ENCODE peak calls at places on chromosome 1, in four cellular contexts. S is GM12878, R is H1, V is HepG2. W is an unnamed sample.

GRCh38 chr1:32332290-32333079 is 3.5 kb downstream of the MARCKSL1 start:
- DNase-seq in V (no peak), R (peak; percentile 71), S (no peak), W (no peak)

GRCh38 chr1:156409424-156409823 is 40.4 kb downstream of the RHBG start:
- DNase-seq in R (no peak), S (no peak), V (no peak), W (no peak)

GRCh38 chr1:8351693-8352470 is 34.0 kb downstream of the SLC45A1 start:
- DNase-seq in V (peak; percentile 45), S (no peak), R (peak; percentile 85), W (no peak)

GRCh38 chr1:21956720-21957552 is 19.8 kb upstream of the HSPG2 start:
- DNase-seq in S (no peak), V (no peak), R (no peak), W (no peak)

GRCh38 chr1:55250399-55251075 is 35.4 kb upstream of the USP24 start:
- DNase-seq in S (no peak), V (no peak), R (no peak), W (no peak)

GRCh38 chr1:51192213-51192843 is 43.7 kb upstream of the RNF11 start:
- DNase-seq in S (no peak), R (peak; percentile 76), V (peak; percentile 34), W (peak; percentile 81)

GRCh38 chr1:175207971-175208370 is 15.4 kb upstream of the KIAA0040 start:
- DNase-seq in R (no peak), V (no peak), S (no peak), W (no peak)

GRCh38 chr1:3462356-3463012 is 8.0 kb downstream of the ARHGEF16 start:
- DNase-seq in R (no peak), V (no peak), S (no peak), W (no peak)

GRCh38 chr1:80767711-80768110 is 1033.0 kb upstream of the ADGRL2 start:
- DNase-seq in R (no peak), S (no peak), V (no peak), W (no peak)

GRCh38 chr1:185151215-185151614 is 5.5 kb downstream of the TRMT1L start:
- DNase-seq in V (no peak), S (no peak), R (no peak), W (no peak)

GRCh38 chr1:58702766-58703165 is 2.9 kb upstream of the MYSM1 start:
- DNase-seq in R (no peak), V (no peak), S (no peak), W (no peak)

GRCh38 chr1:58442114-58442513 is 104.4 kb downstream of the OMA1 start:
- DNase-seq in S (no peak), R (no peak), V (no peak), W (no peak)

GRCh38 chr1:81446006-81446669 is 354.6 kb upstream of the ADGRL2 start:
- DNase-seq in V (no peak), S (no peak), R (no peak), W (no peak)

GRCh38 chr1:35539824-35540261 is 17.4 kb downstream of the KIAA0319L start:
- DNase-seq in R (no peak), V (no peak), S (peak; percentile 60), W (no peak)

GRCh38 chr1:24416666-24417391 is 1.2 kb downstream of the NIPAL3 start:
- DNase-seq in R (no peak), S (peak; percentile 34), V (peak; percentile 48), W (no peak)

GRCh38 chr1:230272557-230272956 is 153.6 kb downstream of the PGBD5 start:
- DNase-seq in V (no peak), S (no peak), R (no peak), W (no peak)

GRCh38 chr1:13960376-13960987 is 260.5 kb downstream of the PRDM2 start:
- DNase-seq in R (peak; percentile 93), V (peak; percentile 43), S (peak; percentile 17), W (peak; percentile 44)

GRCh38 chr1:163069142-163069541 is at the start of gene RGS4:
- DNase-seq in S (no peak), V (peak; percentile 21), R (peak; percentile 63), W (peak; percentile 87)

GRCh38 chr1:2259668-2260392 is 31.7 kb downstream of the SKI start:
- DNase-seq in S (no peak), V (no peak), R (no peak), W (no peak)

GRCh38 chr1:186722711-186723309 is 42.6 kb upstream of the PTGS2 start:
- DNase-seq in S (no peak), V (peak; percentile 37), R (no peak), W (peak; percentile 69)

DNA sequence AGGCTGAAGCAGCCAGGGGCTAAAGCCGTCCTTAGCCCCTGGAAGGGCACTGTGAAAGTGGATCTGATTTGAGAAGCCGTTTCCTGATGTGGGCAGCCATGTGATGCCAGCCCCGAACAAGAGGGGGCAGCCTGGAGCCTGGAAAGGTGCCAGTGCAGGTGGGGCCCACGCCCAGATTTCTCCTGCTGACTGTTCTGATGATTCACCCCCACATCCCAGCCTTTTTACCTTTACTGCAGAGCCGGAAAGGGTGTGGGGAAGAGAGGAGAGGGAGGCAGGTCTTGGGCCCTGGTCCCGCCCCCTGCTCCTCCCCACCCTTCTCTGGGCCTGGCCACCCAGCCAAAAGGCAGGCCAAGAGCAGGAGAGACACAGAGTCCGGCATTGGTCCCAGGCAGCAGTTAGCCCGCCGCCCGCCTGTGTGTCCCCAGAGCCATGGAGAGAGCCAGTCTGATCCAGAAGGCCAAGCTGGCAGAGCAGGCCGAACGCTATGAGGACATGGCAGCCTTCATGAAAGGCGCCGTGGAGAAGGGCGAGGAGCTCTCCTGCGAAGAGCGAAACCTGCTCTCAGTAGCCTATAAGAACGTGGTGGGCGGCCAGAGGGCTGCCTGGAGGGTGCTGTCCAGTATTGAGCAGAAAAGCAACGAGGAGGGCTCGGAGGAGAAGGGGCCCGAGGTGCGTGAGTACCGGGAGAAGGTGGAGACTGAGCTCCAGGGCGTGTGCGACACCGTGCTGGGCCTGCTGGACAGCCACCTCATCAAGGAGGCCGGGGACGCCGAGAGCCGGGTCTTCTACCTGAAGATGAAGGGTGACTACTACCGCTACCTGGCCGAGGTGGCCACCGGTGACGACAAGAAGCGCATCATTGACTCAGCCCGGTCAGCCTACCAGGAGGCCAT is at the start of gene SFN:
- DNase-seq in R (peak; percentile 95), V (peak; percentile 85), S (no peak), W (no peak)
- TF ChIP-seq SUZ12 in R (no peak), V (no peak), S (no peak), W (no peak)

GRCh38 chr1:216462061-216462775 is 39.0 kb upstream of the USH2A start:
- DNase-seq in S (no peak), R (no peak), V (no peak), W (no peak)
- H3K4me1 ChIP-seq in S (no peaks in the 10 kb centered on the region), R (no peaks in the 10 kb centered on the region), V (no peaks in the 10 kb centered on the region), W (no peaks in the 10 kb centered on the region)

GRCh38 chr1:94865369-94865768 is 45.2 kb downstream of the SLC44A3 start:
- DNase-seq in V (no peak), S (no peak), R (no peak), W (no peak)

GRCh38 chr1:94864821-94865220 is 44.7 kb downstream of the SLC44A3 start:
- DNase-seq in S (no peak), V (no peak), R (no peak), W (no peak)

GRCh38 chr1:94863919-94864318 is 43.8 kb downstream of the SLC44A3 start:
- DNase-seq in V (peak; percentile 56), S (no peak), R (no peak), W (no peak)

GRCh38 chr1:94863297-94863911 is 43.2 kb downstream of the SLC44A3 start:
- DNase-seq in S (no peak), V (no peak), R (no peak), W (no peak)

DNA sequence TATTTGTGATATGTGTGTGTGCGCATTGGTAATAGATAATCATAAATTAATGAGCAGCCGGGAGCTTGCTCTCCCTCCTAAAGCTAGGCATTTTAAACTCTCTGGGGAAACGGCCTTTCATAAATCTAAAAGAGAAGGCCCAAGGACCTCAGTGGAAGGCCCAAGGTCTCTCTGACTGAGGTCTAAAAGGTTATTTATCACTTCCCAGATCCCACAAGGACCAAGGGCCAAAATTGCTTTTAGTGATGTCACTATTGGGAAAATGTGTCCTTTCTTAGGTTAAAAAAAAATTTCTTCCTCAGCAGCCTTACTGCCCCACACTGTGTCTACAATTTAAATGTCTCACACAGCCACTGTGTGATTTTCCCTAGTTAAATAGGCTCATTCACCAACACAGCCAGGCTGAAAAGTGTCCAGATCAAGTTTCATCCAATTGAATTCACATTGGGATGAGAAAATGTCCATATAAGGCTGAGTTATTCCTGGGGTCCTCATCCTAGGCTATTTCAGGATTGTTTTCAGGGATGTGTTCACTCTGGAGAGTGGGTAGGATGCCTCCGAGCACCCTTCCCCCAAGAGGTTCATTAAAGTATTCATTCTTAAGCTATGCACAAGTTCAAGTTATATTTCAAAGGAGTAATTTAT is 46.1 kb downstream of the SLC44A3 start:
- DNase-seq in S (no peak), R (no peak), V (no peak), W (no peak)
- TF ChIP-seq SUZ12 in S (no peak), R (no peak), V (no peak), W (no peak)

GRCh38 chr1:63318255-63319068 is 3.9 kb upstream of the FOXD3 start:
- DNase-seq in S (no peak), R (no peak), V (no peak), W (no peak)

GRCh38 chr1:63316540-63316939 is 5.8 kb upstream of the FOXD3 start:
- DNase-seq in S (no peak), R (no peak), V (no peak), W (no peak)

GRCh38 chr1:63319069-63320023 is 3.0 kb upstream of the FOXD3 start:
- DNase-seq in V (no peak), R (peak; percentile 77), S (no peak), W (no peak)

GRCh38 chr1:63317007-63317813 is 5.2 kb upstream of the FOXD3 start:
- DNase-seq in R (peak; percentile 93), S (no peak), V (peak; percentile 41), W (peak; percentile 90)

GRCh38 chr1:63317814-63318156 is 4.6 kb upstream of the FOXD3 start:
- DNase-seq in S (no peak), V (no peak), R (no peak), W (no peak)
- H3K4me1 ChIP-seq in S (no peaks in the 10 kb centered on the region), V (peaks cover 8% of the 10 kb centered on the region), R (peaks cover 22% of the 10 kb centered on the region), W (peaks cover 14% of the 10 kb centered on the region)

DNA sequence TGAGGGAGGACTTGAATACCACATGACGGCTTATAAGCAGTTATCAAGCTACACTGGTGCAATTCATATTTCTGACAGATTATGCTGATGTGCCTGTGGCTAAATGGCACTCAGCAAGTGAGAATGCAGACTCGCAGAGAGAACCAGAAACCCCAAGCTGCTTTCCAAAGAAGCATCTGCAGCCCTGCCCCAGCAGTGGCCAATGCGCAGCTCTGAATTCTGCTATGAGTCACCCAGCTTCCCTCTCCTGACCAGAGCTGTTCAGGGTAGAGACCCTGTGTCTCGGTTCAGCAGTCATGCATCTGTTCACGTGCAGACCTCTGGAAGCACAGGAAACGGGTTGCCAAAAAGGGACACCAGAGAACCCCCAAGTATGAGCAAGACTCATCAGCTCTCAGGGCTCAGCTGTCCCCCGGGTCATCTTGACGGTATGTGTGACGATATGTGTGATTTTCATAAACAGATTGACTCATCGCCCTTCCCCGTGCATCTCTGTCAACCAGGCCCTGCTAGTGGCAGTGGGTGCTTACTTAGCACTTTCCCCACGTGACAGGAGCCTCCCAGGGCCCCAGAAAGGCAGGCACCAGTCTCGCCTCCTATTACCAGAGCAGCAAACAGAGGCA is 76.3 kb downstream of the ITPKB start:
- DNase-seq in S (peak; percentile 99), V (no peak), R (no peak), W (peak; percentile 61)
- TF ChIP-seq SUZ12 in S (no peak), V (no peak), R (no peak), W (no peak)